ENCODE peak calls at places on chromosome 16, in five cellular contexts. X is CD8-positive, alpha-beta memory T cell; A is stomach; U is mesendoderm; D is tibial nerve. C is an unnamed sample.

GRCh38 chr16:69112285-69113129 is 7.1 kb downstream of the HAS3 start:
- DNase-seq in D (peak; percentile 32), U (peak; percentile 78), X (no peak), A (peak; percentile 71), C (no peak)

GRCh38 chr16:8474576-8474975 is 115.7 kb downstream of the TMEM114 start:
- DNase-seq in A (no peak), U (no peak), X (no peak), D (no peak), C (no peak)

GRCh38 chr16:65384441-65384840 is 262.6 kb upstream of the CDH11 start:
- DNase-seq in D (no peak), X (no peak), U (peak; percentile 67), A (no peak), C (no peak)

GRCh38 chr16:49467540-49468372 is 94.2 kb downstream of the C16orf78 start:
- DNase-seq in A (peak; percentile 24), X (no peak), U (no peak), D (no peak), C (no peak)

GRCh38 chr16:81558444-81559175 is 114.0 kb downstream of the CMIP start:
- DNase-seq in D (no peak), U (peak; percentile 76), A (peak; percentile 92), X (no peak), C (no peak)

GRCh38 chr16:48157794-48158193 is 2.0 kb upstream of the ABCC12 start:
- DNase-seq in A (no peak), U (no peak), D (no peak), X (no peak), C (no peak)

GRCh38 chr16:69553332-69553731 is 12.4 kb upstream of the NFAT5 start:
- DNase-seq in X (no peak), U (no peak), A (no peak), D (no peak), C (no peak)

GRCh38 chr16:71645450-71645849 is 19.5 kb downstream of the MARVELD3 start:
- DNase-seq in U (peak; percentile 63), A (no peak), X (no peak), D (no peak), C (no peak)

GRCh38 chr16:10788665-10789064 is 29.9 kb downstream of the TVP23A start:
- DNase-seq in A (no peak), U (peak; percentile 27), D (no peak), X (no peak), C (no peak)

GRCh38 chr16:86934581-86935322 is 356.4 kb downstream of the FOXL1 start:
- DNase-seq in X (no peak), D (no peak), A (no peak), U (no peak), C (no peak)

GRCh38 chr16:86931410-86931941 is 353.1 kb downstream of the FOXL1 start:
- DNase-seq in X (no peak), D (peak; percentile 13), U (peak; percentile 48), A (no peak), C (peak; percentile 52)

GRCh38 chr16:86932130-86932982 is 354.0 kb downstream of the FOXL1 start:
- DNase-seq in U (no peak), X (no peak), A (no peak), D (no peak), C (no peak)

GRCh38 chr16:86939609-86940008 is 361.3 kb downstream of the FOXL1 start:
- DNase-seq in X (no peak), A (no peak), U (no peak), D (no peak), C (no peak)

GRCh38 chr16:86935323-86935669 is 356.9 kb downstream of the FOXL1 start:
- DNase-seq in U (no peak), X (no peak), A (no peak), D (no peak), C (no peak)
- H3K27me3 ChIP-seq in U (no peaks in the 10 kb centered on the region), X (no peaks in the 10 kb centered on the region), A (no peaks in the 10 kb centered on the region), D (peaks cover 25% of the 10 kb centered on the region), C (peaks cover 33% of the 10 kb centered on the region)

GRCh38 chr16:88417684-88418476 is 35.1 kb downstream of the ZNF469 start:
- DNase-seq in U (no peak), D (no peak), A (no peak), X (no peak), C (no peak)
- H3K36me3 ChIP-seq in U (no peaks in the 10 kb centered on the region), D (no peaks in the 10 kb centered on the region), A (no peaks in the 10 kb centered on the region), X (no peaks in the 10 kb centered on the region), C (peaks cover 11% of the 10 kb centered on the region)

DNA sequence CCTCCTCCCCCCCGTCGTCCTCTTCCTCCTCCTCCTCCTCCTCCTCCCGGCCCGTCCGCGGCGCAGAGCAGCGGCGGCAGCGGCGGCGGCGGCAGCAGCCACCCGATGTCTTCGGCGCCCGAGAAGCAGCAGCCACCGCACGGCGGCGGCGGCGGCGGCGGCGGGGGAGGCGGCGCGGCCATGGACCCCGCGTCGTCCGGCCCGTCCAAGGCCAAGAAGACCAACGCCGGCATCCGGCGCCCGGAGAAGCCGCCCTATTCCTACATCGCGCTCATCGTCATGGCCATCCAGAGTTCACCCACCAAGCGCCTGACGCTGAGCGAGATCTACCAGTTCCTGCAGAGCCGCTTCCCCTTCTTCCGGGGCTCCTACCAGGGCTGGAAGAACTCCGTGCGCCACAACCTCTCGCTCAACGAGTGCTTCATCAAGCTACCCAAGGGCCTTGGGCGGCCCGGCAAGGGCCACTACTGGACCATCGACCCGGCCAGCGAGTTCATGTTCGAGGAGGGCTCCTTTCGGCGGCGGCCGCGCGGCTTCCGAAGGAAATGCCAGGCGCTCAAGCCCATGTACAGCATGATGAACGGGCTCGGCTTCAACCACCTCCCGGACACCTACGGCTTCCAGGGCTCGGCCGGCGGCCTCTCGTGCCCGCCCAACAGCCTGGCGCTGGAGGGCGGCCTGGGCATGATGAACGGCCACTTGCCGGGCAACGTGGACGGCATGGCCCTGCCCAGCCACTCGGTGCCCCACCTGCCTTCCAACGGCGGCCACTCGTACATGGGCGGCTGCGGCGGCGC is at the start of gene FOXF1:
- DNase-seq in X (no peak), U (peak; percentile 72), D (no peak), A (no peak), C (no peak)
- H3K27me3 ChIP-seq in X (peaks cover 16% of the 10 kb centered on the region), U (peaks cover 62% of the 10 kb centered on the region), D (peaks cover 99% of the 10 kb centered on the region), A (no peaks in the 10 kb centered on the region), C (peaks cover 2% of the 10 kb centered on the region)

GRCh38 chr16:46775214-46775613 is 27.1 kb upstream of the MYLK3 start:
- DNase-seq in A (no peak), X (no peak), D (no peak), U (no peak), C (no peak)

GRCh38 chr16:46774743-46775177 is 26.6 kb upstream of the MYLK3 start:
- DNase-seq in U (no peak), A (no peak), X (no peak), D (no peak), C (no peak)

GRCh38 chr16:46768809-46769208 is 20.7 kb upstream of the MYLK3 start:
- DNase-seq in D (no peak), U (peak; percentile 37), X (no peak), A (no peak), C (no peak)

GRCh38 chr16:46777804-46778203 is 29.7 kb upstream of the MYLK3 start:
- DNase-seq in A (no peak), U (no peak), D (no peak), X (no peak), C (no peak)

GRCh38 chr16:46772463-46772862 is 24.3 kb upstream of the MYLK3 start:
- DNase-seq in U (no peak), A (no peak), X (no peak), D (no peak), C (no peak)
- H3K36me3 ChIP-seq in U (no peaks in the 10 kb centered on the region), A (no peaks in the 10 kb centered on the region), X (no peaks in the 10 kb centered on the region), D (no peaks in the 10 kb centered on the region), C (no peaks in the 10 kb centered on the region)

GRCh38 chr16:19418200-19418599 is 517 bp downstream of the TMC5 start:
- DNase-seq in A (no peak), D (no peak), U (no peak), X (no peak), C (no peak)

GRCh38 chr16:19417640-19418039 is at the start of gene TMC5:
- DNase-seq in X (no peak), D (no peak), U (no peak), A (peak; percentile 75), C (no peak)

GRCh38 chr16:19415918-19416317 is 1.8 kb upstream of the TMC5 start:
- DNase-seq in D (no peak), A (no peak), U (no peak), X (no peak), C (no peak)

GRCh38 chr16:19415461-19415860 is 2.2 kb upstream of the TMC5 start:
- DNase-seq in A (peak; percentile 73), D (no peak), U (no peak), X (no peak), C (no peak)

GRCh38 chr16:19419691-19420060 is 2.0 kb downstream of the TMC5 start:
- DNase-seq in D (no peak), U (no peak), A (peak; percentile 41), X (no peak), C (no peak)
- H3K27me3 ChIP-seq in D (peaks cover 9% of the 10 kb centered on the region), U (no peaks in the 10 kb centered on the region), A (no peaks in the 10 kb centered on the region), X (no peaks in the 10 kb centered on the region), C (no peaks in the 10 kb centered on the region)